ENCODE peak calls at places on chromosome 16, in five cellular contexts. L is mesendoderm, D is neuronal stem cell, W is mesenchymal stem cell, U is fibroblast of lung. P is an unnamed sample.

GRCh38 chr16:27475561-27475960 is 73.6 kb downstream of the IL21R start:
- DNase-seq in L (no peak), D (no peak), W (peak), U (peak), P (no peak)

GRCh38 chr16:56944954-56945839 is 13.3 kb downstream of the HERPUD1 start:
- DNase-seq in L (no peak), D (no peak), W (peak), U (peak), P (no peak)

GRCh38 chr16:50861926-50862325 is 120.0 kb downstream of the CYLD start:
- DNase-seq in L (no peak), D (no peak), W (no peak), U (peak), P (no peak)

GRCh38 chr16:79388396-79388795 is 212.1 kb downstream of the MAF start:
- DNase-seq in L (no peak), D (no peak), W (no peak), U (no peak), P (no peak)

GRCh38 chr16:25140459-25140858 is 28.9 kb downstream of the LCMT1 start:
- DNase-seq in L (peak), D (no peak), W (no peak), U (peak), P (no peak)

GRCh38 chr16:69105501-69106361 is at the start of gene HAS3:
- DNase-seq in L (peak), D (peak), W (peak), U (peak), P (peak)

GRCh38 chr16:49776085-49776501 is 79.8 kb downstream of the ZNF423 start:
- DNase-seq in L (peak), D (no peak), W (peak), U (no peak), P (peak)

GRCh38 chr16:31105677-31106213 is 2.4 kb upstream of the BCKDK start:
- DNase-seq in L (peak), D (peak), W (peak), U (peak), P (peak)

GRCh38 chr16:1543085-1543896 is 9.8 kb downstream of the TMEM204 start:
- DNase-seq in L (peak), D (no peak), W (peak), U (peak), P (peak)
- H3K9ac ChIP-seq in L (no peak), D (peak), W (peak), U (no peak), P (no peak)

GRCh38 chr16:23148513-23149266 is 562 bp downstream of the USP31 start:
- DNase-seq in L (no peak), D (peak), W (peak), U (peak), P (peak)

GRCh38 chr16:23148166-23148512 is 1.1 kb downstream of the USP31 start:
- DNase-seq in L (no peak), D (no peak), W (no peak), U (no peak), P (no peak)

GRCh38 chr16:23149267-23149992 is at the start of gene USP31:
- DNase-seq in L (peak), D (peak), W (peak), U (peak), P (peak)

GRCh38 chr16:23146877-23147601 is 2.2 kb downstream of the USP31 start:
- DNase-seq in L (peak), D (no peak), W (no peak), U (no peak), P (no peak)

GRCh38 chr16:23147666-23148065 is 1.6 kb downstream of the USP31 start:
- DNase-seq in L (no peak), D (no peak), W (no peak), U (no peak), P (no peak)
- H3K9ac ChIP-seq in L (no peak), D (no peak), W (peak), U (no peak), P (peak)

GRCh38 chr16:72055911-72056310 is 1.6 kb downstream of the HP start:
- DNase-seq in L (no peak), D (no peak), W (no peak), U (no peak), P (no peak)
- H3K9ac ChIP-seq in L (no peak), D (peak), W (no peak), U (no peak), P (no peak)

GRCh38 chr16:82133798-82134197 is 36.2 kb downstream of the MPHOSPH6 start:
- DNase-seq in L (no peak), D (no peak), W (no peak), U (no peak), P (no peak)
- H3K9ac ChIP-seq in L (no peak), D (no peak), W (no peak), U (no peak), P (no peak)

DNA sequence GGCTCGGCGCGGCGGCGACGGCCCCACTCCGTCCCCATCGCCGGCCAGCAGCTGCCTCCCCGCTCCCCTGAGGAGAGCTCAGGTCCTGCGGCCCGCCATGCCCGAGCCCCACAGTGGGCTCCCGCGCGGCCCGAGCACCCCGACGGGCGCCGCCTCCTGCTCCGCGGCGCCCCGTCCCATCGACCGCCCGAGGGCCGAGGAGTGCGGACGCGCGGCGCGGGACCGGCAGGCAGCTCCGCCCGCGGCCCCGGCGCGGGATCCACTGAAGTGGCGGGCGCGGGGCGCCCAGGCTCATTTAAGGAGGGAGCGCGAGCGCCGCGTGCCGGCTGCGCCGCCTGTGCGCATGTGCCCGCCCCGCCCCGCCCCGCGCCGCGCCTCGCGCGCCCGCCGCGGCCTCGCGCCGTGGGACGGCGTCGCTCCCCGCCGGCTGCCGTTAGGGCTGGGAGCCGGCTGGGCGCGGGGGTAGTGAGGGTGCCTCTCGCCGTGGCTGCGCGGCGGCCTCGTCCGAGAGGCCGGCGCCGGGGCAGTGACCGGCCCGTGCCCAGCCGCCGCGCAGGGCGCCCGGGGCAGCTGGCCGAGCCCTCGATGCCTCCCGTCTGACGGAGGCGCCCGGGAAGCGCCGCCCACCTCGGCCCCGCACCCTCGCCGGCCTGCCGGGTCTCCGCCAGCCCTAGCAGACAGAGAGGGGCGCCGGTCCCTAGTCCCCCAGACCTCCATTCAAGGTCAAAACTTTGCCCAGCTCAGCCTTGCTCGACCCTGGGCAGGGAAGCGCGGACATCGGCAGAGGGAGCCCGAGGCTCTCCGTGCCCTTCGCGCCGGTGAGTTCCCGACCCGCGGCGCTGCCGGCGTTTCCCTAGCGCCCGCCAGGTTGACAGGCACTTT is at the start of gene NETO2:
- DNase-seq in L (peak), D (peak), W (peak), U (peak), P (peak)
- H3K9ac ChIP-seq in L (peak), D (peak), W (peak), U (peak), P (peak)

DNA sequence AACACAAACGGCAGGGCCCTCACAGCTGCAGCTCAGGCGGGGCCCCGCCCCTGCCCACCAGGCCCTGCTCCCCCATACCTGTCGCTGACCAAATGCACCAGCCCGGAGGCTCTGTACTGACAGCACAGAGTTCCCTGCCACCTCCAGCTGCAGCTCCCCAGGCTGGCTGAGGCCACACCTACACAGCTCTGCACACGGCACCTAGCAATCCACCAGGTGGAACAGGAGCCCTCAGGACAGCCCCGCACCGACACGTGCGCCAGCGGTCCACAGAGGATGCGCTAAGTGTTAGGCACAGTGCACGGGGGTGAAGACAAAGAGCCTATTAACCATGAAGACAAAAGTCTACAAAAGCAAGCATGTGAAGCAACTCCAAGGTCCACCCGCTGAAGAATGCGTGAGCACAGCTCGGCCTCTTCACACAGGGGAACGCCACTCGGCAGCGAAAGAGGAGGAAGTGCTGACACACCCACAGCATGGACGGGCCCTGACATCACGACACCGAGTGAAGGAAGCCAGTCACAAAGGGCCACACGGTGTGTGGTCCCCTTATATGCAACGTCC is 5.4 kb downstream of the ZCCHC14 start:
- DNase-seq in L (peak), D (peak), W (no peak), U (peak), P (no peak)
- H3K9ac ChIP-seq in L (peak), D (peak), W (peak), U (no peak), P (no peak)

DNA sequence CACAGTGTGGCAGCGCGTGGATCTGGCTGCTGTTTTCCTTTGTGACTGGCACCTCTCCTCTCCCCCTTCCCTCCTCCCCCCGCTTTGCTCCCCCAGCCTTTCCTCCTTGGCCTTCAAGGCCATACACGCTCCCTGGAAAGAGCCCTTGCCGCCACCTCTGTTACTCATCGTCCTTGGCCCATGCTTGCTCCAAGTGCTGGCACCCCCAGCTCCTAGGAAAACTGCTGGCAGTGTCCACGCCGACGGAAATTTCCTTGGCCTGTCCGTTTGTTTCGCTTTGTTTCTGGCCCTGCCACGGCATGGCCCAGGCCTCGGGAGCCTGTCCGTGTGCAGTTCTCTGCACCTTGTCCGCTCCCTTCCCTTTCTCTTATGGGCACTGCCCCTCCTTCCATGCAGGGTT is 18.0 kb downstream of the CA5A start:
- DNase-seq in L (no peak), D (no peak), W (no peak), U (peak), P (no peak)
- H3K9ac ChIP-seq in L (no peak), D (no peak), W (peak), U (peak), P (no peak)